ENCODE peak calls at places on chromosomes 3 and 15, in six cellular contexts. R is GM12878, K is GM12892, F is HepG2, S is H1, J is K562. G is an unnamed sample.

GRCh38 chr3:69352305-69353087 is 33.4 kb downstream of the FRMD4B start:
- DNase-seq in R (no peak), K (no peak), F (no peak), S (no peak), J (no peak), G (no peak)

GRCh38 chr3:53799338-53799865 is 46.8 kb downstream of the CHDH start:
- DNase-seq in R (no peak), K (no peak), F (no peak), S (no peak), J (no peak), G (no peak)

GRCh38 chr3:177050466-177051237 is 146.6 kb downstream of the TBL1XR1 start:
- DNase-seq in R (no peak), K (no peak), F (peak), S (no peak), J (peak), G (no peak)

GRCh38 chr3:25831578-25831977 is 41.7 kb downstream of the OXSM start:
- DNase-seq in R (no peak), K (no peak), F (no peak), S (no peak), J (no peak), G (no peak)

GRCh38 chr3:16064660-16065414 is 109.6 kb upstream of the GALNT15 start:
- DNase-seq in R (no peak), K (no peak), F (peak), S (no peak), J (no peak), G (no peak)

GRCh38 chr3:69406156-69406555 is 20.3 kb upstream of the FRMD4B start:
- DNase-seq in R (no peak), K (no peak), F (no peak), S (no peak), J (no peak), G (no peak)

GRCh38 chr3:17939157-17939556 is 196.7 kb upstream of the TBC1D5 start:
- DNase-seq in R (no peak), K (no peak), F (no peak), S (no peak), J (no peak), G (no peak)

GRCh38 chr15:31327674-31328424 is 1.2 kb downstream of the KLF13 start:
- DNase-seq in R (no peak), K (no peak), F (peak), S (peak), J (peak), G (no peak)

GRCh38 chr3:166005126-166005525 is 167.9 kb upstream of the BCHE start:
- DNase-seq in R (no peak), K (no peak), F (no peak), S (no peak), J (no peak), G (no peak)

GRCh38 chr3:159025733-159026132 is 223.9 kb downstream of the MFSD1 start:
- DNase-seq in R (no peak), K (no peak), F (no peak), S (no peak), J (no peak), G (no peak)

GRCh38 chr3:15272431-15273196 is 59.8 kb downstream of the SH3BP5 start:
- DNase-seq in R (no peak), K (no peak), F (no peak), S (no peak), J (no peak), G (no peak)

GRCh38 chr3:172607305-172608121 is 84.3 kb upstream of the TNFSF10 start:
- DNase-seq in R (no peak), K (no peak), F (no peak), S (no peak), J (no peak), G (no peak)

GRCh38 chr3:30253832-30254231 is 352.6 kb upstream of the TGFBR2 start:
- DNase-seq in R (no peak), K (no peak), F (no peak), S (no peak), J (no peak), G (no peak)

GRCh38 chr15:64894395-64895056 is 17.2 kb upstream of the ANKDD1A start:
- DNase-seq in R (peak), K (peak), F (no peak), S (peak), J (no peak), G (peak)

GRCh38 chr15:64667736-64668161 is 107.6 kb downstream of the RBPMS2 start:
- DNase-seq in R (no peak), K (no peak), F (no peak), S (no peak), J (no peak), G (no peak)

GRCh38 chr3:66582721-66583141 is 81.9 kb upstream of the LRIG1 start:
- DNase-seq in R (peak), K (peak), F (no peak), S (no peak), J (no peak), G (peak)

GRCh38 chr15:49438970-49439631 is 16.1 kb downstream of the FGF7 start:
- DNase-seq in R (peak), K (no peak), F (no peak), S (no peak), J (no peak), G (no peak)

GRCh38 chr3:161700998-161701397 is 204.4 kb downstream of the OTOL1 start:
- DNase-seq in R (peak), K (no peak), F (no peak), S (peak), J (no peak), G (no peak)

GRCh38 chr15:58014040-58014439 is 51.5 kb downstream of the ALDH1A2 start:
- DNase-seq in R (no peak), K (no peak), F (no peak), S (no peak), J (peak), G (no peak)

GRCh38 chr3:117557469-117557868 is 847.9 kb downstream of the TUSC7 start:
- DNase-seq in R (no peak), K (no peak), F (no peak), S (no peak), J (no peak), G (no peak)

GRCh38 chr3:127860223-127860622 is 37.9 kb upstream of the MGLL start:
- DNase-seq in R (no peak), K (no peak), F (no peak), S (no peak), J (no peak), G (no peak)

GRCh38 chr3:177209509-177209908 is 12.2 kb upstream of the TBL1XR1 start:
- DNase-seq in R (no peak), K (no peak), F (no peak), S (no peak), J (no peak), G (no peak)

GRCh38 chr3:127183931-127184869 is 8.7 kb upstream of the PRR23E start:
- DNase-seq in R (no peak), K (no peak), F (no peak), S (peak), J (no peak), G (no peak)

GRCh38 chr3:73432021-73432722 is 192.6 kb downstream of the PDZRN3 start:
- DNase-seq in R (no peak), K (peak), F (peak), S (no peak), J (peak), G (peak)

GRCh38 chr3:43953375-43953774 is 262.6 kb downstream of the ABHD5 start:
- DNase-seq in R (no peak), K (no peak), F (no peak), S (no peak), J (no peak), G (no peak)

GRCh38 chr3:43259626-43260025 is 26.7 kb upstream of the SNRK start:
- DNase-seq in R (no peak), K (no peak), F (no peak), S (no peak), J (no peak), G (no peak)

GRCh38 chr3:33831053-33831452 is 32.6 kb downstream of the PDCD6IP start:
- DNase-seq in R (no peak), K (no peak), F (no peak), S (no peak), J (no peak), G (no peak)

GRCh38 chr15:101441706-101442105 is 47.8 kb downstream of the PCSK6 start:
- DNase-seq in R (no peak), K (no peak), F (no peak), S (peak), J (no peak), G (no peak)

GRCh38 chr15:72375846-72376581 is at the start of gene HEXA:
- DNase-seq in R (peak), K (peak), F (peak), S (peak), J (peak), G (peak)
- TF ChIP-seq POLR2A in R (peak), K (peak), F (peak), S (peak), J (peak), G (peak)

GRCh38 chr3:195865752-195866151 is 42.6 kb downstream of the TNK2 start:
- DNase-seq in R (no peak), K (no peak), F (no peak), S (no peak), J (no peak), G (no peak)
- TF ChIP-seq TAF1 in R (no peak), K (no peak), F (no peak), S (no peak), J (no peak), G (no peak)

DNA sequence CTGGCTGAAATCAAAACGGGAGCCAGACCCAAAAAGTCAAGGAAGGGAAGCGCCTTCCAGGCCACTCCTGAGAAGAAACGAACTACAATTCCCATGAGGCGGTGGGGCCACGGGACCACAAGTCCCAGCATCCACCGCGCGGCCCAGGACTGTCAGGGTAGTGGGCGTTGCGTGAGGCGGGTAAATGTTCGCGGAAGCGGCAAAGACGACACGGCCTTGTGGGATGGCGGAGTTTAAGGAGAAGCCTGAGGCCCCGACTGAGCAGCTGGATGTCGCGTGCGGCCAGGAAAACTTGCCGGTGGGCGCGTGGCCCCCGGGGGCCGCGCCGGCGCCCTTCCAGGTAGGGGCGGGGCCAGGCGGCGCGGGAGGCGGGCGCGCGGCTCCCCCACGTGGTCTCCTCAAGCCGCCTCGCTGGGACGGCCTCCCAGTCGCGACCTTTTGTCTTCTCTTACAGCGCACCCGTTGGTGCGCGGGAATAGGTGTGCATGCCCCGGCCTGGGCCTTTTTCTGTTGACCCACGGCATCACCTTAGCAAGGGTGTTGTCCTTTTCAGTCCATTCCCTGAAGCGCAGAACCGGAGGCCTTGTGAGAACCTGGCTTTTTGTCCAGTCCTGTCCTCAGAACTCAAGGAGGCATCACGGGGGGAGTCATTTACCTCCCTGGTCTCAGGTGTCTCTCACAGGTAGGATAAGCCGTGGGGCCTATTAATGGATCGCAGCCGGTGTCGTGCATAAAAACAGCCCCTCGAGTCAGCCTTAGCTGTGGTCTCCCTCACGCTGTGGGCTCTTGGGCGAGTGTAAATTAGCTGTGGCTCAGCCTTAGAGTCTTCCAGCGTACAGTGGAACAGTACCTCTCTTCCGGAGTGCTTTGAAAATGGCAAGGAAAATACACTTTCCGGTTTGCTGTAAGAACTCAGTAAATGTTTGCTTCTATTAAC is at the start of gene SETMAR:
- DNase-seq in R (no peak), K (peak), F (peak), S (peak), J (peak), G (peak)
- TF ChIP-seq POLR2A in R (peak), K (peak), F (peak), S (peak), J (peak), G (peak)

GRCh38 chr3:72258786-72259185 is 473.8 kb upstream of the PROK2 start:
- DNase-seq in R (no peak), K (no peak), F (no peak), S (no peak), J (no peak), G (no peak)

GRCh38 chr3:72254483-72254882 is 469.5 kb upstream of the PROK2 start:
- DNase-seq in R (no peak), K (no peak), F (no peak), S (no peak), J (no peak), G (no peak)

GRCh38 chr3:72258366-72258765 is 473.4 kb upstream of the PROK2 start:
- DNase-seq in R (no peak), K (no peak), F (no peak), S (no peak), J (no peak), G (no peak)

GRCh38 chr3:72255736-72256559 is 471.0 kb upstream of the PROK2 start:
- DNase-seq in R (no peak), K (no peak), F (no peak), S (no peak), J (no peak), G (no peak)

DNA sequence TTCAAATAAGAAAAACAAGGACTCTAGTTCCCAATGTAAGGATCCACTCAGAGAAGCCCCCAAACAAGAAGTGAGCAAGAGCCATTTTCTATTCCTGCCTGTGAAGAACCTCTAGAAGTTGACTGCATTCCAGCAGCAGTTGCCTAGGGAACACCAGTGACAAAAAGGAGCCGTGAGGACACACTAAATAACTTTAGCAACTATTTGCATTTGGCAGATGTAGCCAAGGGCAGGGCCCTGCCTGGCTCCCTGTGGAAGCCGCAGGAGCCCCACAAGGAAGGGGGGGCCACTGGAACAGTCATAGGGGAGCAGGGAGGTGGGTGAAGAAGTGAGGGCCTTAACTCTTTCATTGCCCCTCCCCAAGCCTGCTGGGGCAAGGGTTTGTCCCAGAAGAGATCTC is 470.2 kb upstream of the PROK2 start:
- DNase-seq in R (no peak), K (no peak), F (no peak), S (no peak), J (no peak), G (no peak)
- TF ChIP-seq TAF1 in R (no peak), K (no peak), F (no peak), S (no peak), J (no peak), G (no peak)

DNA sequence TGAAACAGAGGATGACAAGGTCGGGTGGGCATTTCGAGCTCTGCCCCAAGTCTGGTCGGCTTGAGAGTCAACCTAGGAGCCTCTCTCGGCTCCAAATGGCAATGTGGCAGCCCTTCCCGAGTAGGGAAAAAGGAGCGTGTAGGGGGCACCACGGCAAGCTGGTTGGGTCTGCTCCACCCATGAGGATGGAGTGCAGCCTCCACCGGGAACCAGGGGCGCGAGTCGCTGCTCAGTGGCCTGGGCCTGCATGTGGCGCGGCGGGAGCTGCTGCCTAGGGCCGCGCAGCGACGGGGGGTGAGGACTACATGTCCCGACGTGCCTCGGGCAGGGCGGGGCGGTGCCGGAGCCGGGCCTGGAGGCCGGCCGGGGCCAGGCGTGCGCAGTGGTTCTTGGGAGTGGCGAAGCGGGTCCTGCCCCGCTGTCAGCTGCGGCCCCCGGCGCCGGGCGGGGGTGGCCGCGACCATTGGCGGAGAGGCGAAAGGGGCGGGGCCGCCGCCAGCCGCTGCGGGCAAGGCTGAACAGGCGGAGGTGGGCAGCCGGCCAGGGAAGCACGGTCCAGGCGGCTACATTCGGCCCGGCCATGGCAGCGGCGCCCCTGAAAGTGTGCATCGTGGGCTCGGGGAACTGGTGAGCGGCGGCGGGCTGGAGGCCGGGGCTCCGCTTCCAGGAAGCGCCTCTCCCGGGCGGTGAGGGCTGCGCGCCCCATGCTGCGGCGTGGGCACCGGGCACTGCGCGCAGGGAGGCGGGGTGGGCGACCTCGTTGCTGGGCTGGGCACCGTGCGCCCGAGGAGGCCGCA is at the start of gene GPD1L:
- DNase-seq in R (peak), K (peak), F (peak), S (peak), J (peak), G (peak)
- TF ChIP-seq POLR2A in R (peak), K (no peak), F (peak), S (no peak), J (peak), G (no peak)

G was measured in GM12891.